ENCODE peak calls at places on chromosomes 12 and 14, in nine cellular contexts. O, H, W, A, G, C, Y, X and I are unnamed samples.

GRCh38 chr14:33393895-33394405 is 455.3 kb downstream of the NPAS3 start:
- DNase-seq in O (peak), H (no peak), W (no peak), A (no peak), G (no peak), C (no peak), Y (no peak), X (no peak), I (no peak)

GRCh38 chr14:63896278-63896720 is 43.5 kb downstream of the SYNE2 start:
- DNase-seq in O (peak), H (no peak), W (no peak), A (peak), G (no peak), C (no peak), Y (peak), X (no peak), I (peak)

GRCh38 chr12:34399631-34400422 is 377.5 kb downstream of the ALG10 start:
- DNase-seq in O (no peak), H (peak), W (no peak), A (peak), G (no peak), C (peak), Y (peak), X (no peak), I (peak)

GRCh38 chr12:80711866-80712265 is 4.4 kb downstream of the MYF6 start:
- DNase-seq in O (no peak), H (no peak), W (no peak), A (no peak), G (no peak), C (no peak), Y (no peak), X (no peak), I (no peak)

GRCh38 chr12:44287545-44287944 is 451.7 kb downstream of the TMEM117 start:
- DNase-seq in O (no peak), H (no peak), W (no peak), A (no peak), G (no peak), C (no peak), Y (no peak), X (no peak), I (no peak)

GRCh38 chr12:132418393-132418925 is 71.5 kb upstream of the FBRSL1 start:
- DNase-seq in O (no peak), H (no peak), W (no peak), A (no peak), G (no peak), C (no peak), Y (no peak), X (no peak), I (no peak)

GRCh38 chr14:71163050-71163841 is 256.0 kb downstream of the PCNX1 start:
- DNase-seq in O (no peak), H (no peak), W (no peak), A (no peak), G (no peak), C (no peak), Y (no peak), X (no peak), I (no peak)

GRCh38 chr12:130668286-130669204 is 47.6 kb downstream of the RIMBP2 start:
- DNase-seq in O (no peak), H (no peak), W (no peak), A (no peak), G (no peak), C (no peak), Y (no peak), X (no peak), I (no peak)

GRCh38 chr14:72186461-72187035 is 254.3 kb downstream of the RGS6 start:
- DNase-seq in O (no peak), H (no peak), W (no peak), A (no peak), G (no peak), C (peak), Y (no peak), X (no peak), I (no peak)

GRCh38 chr14:69056389-69056788 is 77.3 kb upstream of the ACTN1 start:
- DNase-seq in O (no peak), H (no peak), W (peak), A (no peak), G (peak), C (peak), Y (no peak), X (no peak), I (no peak)

GRCh38 chr14:31505411-31505810 is 17.6 kb upstream of the GPR33 start:
- DNase-seq in O (no peak), H (no peak), W (no peak), A (no peak), G (no peak), C (no peak), Y (no peak), X (no peak), I (no peak)

GRCh38 chr14:61558271-61558670 is 137.0 kb upstream of the HIF1A start:
- DNase-seq in O (no peak), H (no peak), W (peak), A (no peak), G (no peak), C (no peak), Y (no peak), X (no peak), I (peak)

GRCh38 chr14:37623552-37623951 is 28.1 kb downstream of the TTC6 start:
- DNase-seq in O (no peak), H (no peak), W (no peak), A (no peak), G (no peak), C (no peak), Y (peak), X (no peak), I (no peak)

GRCh38 chr12:48350249-48351021 is at the start of gene ZNF641:
- DNase-seq in O (peak), H (peak), W (peak), A (peak), G (peak), C (peak), Y (peak), X (peak), I (peak)

GRCh38 chr12:108838194-108839010 is 19.0 kb downstream of the SSH1 start:
- DNase-seq in O (peak), H (peak), W (no peak), A (peak), G (peak), C (peak), Y (peak), X (peak), I (peak)

GRCh38 chr12:1915082-1915968 is 3.1 kb downstream of the CACNA2D4 start:
- DNase-seq in O (no peak), H (no peak), W (no peak), A (no peak), G (no peak), C (peak), Y (no peak), X (peak), I (no peak)

GRCh38 chr12:113591480-113591971 is 119.9 kb upstream of the LHX5 start:
- DNase-seq in O (peak), H (peak), W (peak), A (no peak), G (peak), C (no peak), Y (no peak), X (peak), I (no peak)